ENCODE peak calls at places on chromosomes 12 and 14, in six cellular contexts. Q is GM23338, L is adrenal gland, A is lower lobe of right lung, Y is left lung, M is tibial artery. K is an unnamed sample.

GRCh38 chr14:63011609-63012008 is 33.6 kb downstream of the KCNH5 start:
- DNase-seq in Q (no peak), L (no peak), A (no peak), Y (no peak), M (no peak), K (peak; percentile 72)

GRCh38 chr14:103521438-103521961 is 1.1 kb downstream of the CKB start:
- DNase-seq in Q (no peak), L (no peak), A (peak; percentile 71), Y (no peak), M (no peak), K (peak; percentile 51)

GRCh38 chr14:33916663-33917565 is 34.0 kb downstream of the EGLN3 start:
- DNase-seq in Q (no peak), L (no peak), A (no peak), Y (no peak), M (no peak), K (no peak)

GRCh38 chr12:71780207-71780822 is 25.7 kb downstream of the RAB21 start:
- DNase-seq in Q (peak; percentile 73), L (peak; percentile 42), A (no peak), Y (no peak), M (no peak), K (peak; percentile 77)

GRCh38 chr14:77458249-77458950 is 507 bp downstream of the AHSA1 start:
- DNase-seq in Q (peak; percentile 65), L (peak; percentile 61), A (peak; percentile 50), Y (no peak), M (no peak), K (peak; percentile 26)

GRCh38 chr14:50399251-50400032 is 2.8 kb upstream of the CDKL1 start:
- DNase-seq in Q (no peak), L (no peak), A (no peak), Y (no peak), M (peak; percentile 55), K (peak; percentile 56)

GRCh38 chr14:105525861-105526780 is at the start of gene TMEM121:
- DNase-seq in Q (peak; percentile 68), L (no peak), A (no peak), Y (peak; percentile 78), M (no peak), K (peak; percentile 20)

GRCh38 chr12:24913130-24913529 is 35.8 kb downstream of the BCAT1 start:
- DNase-seq in Q (no peak), L (no peak), A (no peak), Y (no peak), M (no peak), K (no peak)

GRCh38 chr12:49823951-49824350 is 4.3 kb downstream of the NCKAP5L start:
- DNase-seq in Q (no peak), L (peak; percentile 45), A (no peak), Y (no peak), M (no peak), K (no peak)

GRCh38 chr14:75884198-75884611 is 97.6 kb downstream of the TGFB3 start:
- DNase-seq in Q (peak; percentile 51), L (no peak), A (no peak), Y (no peak), M (no peak), K (peak; percentile 30)

GRCh38 chr12:59004466-59004865 is 84.2 kb upstream of the LRIG3 start:
- DNase-seq in Q (no peak), L (no peak), A (no peak), Y (no peak), M (no peak), K (no peak)

GRCh38 chr12:89244536-89244935 is 107.8 kb downstream of the DUSP6 start:
- DNase-seq in Q (no peak), L (no peak), A (no peak), Y (no peak), M (no peak), K (peak; percentile 86)

GRCh38 chr14:76829650-76830421 is 3.6 kb downstream of the LRRC74A start:
- DNase-seq in Q (no peak), L (no peak), A (no peak), Y (no peak), M (no peak), K (no peak)

GRCh38 chr12:77213316-77213715 is 147.9 kb upstream of the E2F7 start:
- DNase-seq in Q (no peak), L (peak; percentile 22), A (no peak), Y (no peak), M (no peak), K (peak; percentile 56)

GRCh38 chr12:109440851-109441490 is 36.1 kb downstream of the KCTD10 start:
- DNase-seq in Q (peak; percentile 56), L (no peak), A (no peak), Y (no peak), M (no peak), K (no peak)

GRCh38 chr14:75610839-75611238 is 32.4 kb downstream of the FLVCR2 start:
- DNase-seq in Q (no peak), L (peak; percentile 66), A (no peak), Y (no peak), M (no peak), K (no peak)

GRCh38 chr14:88346048-88346639 is 23.1 kb upstream of the KCNK10 start:
- DNase-seq in Q (no peak), L (no peak), A (no peak), Y (no peak), M (no peak), K (no peak)

GRCh38 chr12:75825686-75826085 is 205.9 kb downstream of the PHLDA1 start:
- DNase-seq in Q (no peak), L (no peak), A (no peak), Y (no peak), M (no peak), K (peak; percentile 28)

GRCh38 chr14:61780125-61780524 is 17.9 kb downstream of the SNAPC1 start:
- DNase-seq in Q (no peak), L (no peak), A (no peak), Y (no peak), M (no peak), K (no peak)

GRCh38 chr12:102406033-102406584 is 74.3 kb downstream of the IGF1 start:
- DNase-seq in Q (no peak), L (peak; percentile 27), A (peak; percentile 51), Y (no peak), M (peak; percentile 47), K (peak; percentile 81)

GRCh38 chr14:95421741-95422140 is 94.7 kb downstream of the SYNE3 start:
- DNase-seq in Q (no peak), L (no peak), A (no peak), Y (no peak), M (peak; percentile 8), K (no peak)

GRCh38 chr12:84912191-84913142 is at the start of gene SLC6A15:
- DNase-seq in Q (peak; percentile 87), L (no peak), A (peak; percentile 55), Y (peak; percentile 82), M (peak; percentile 45), K (peak; percentile 88)

GRCh38 chr14:61179776-61180398 is 101.3 kb downstream of the TMEM30B start:
- DNase-seq in Q (no peak), L (no peak), A (no peak), Y (no peak), M (no peak), K (no peak)

GRCh38 chr12:129331356-129332085 is 478.2 kb downstream of the GLT1D1 start:
- DNase-seq in Q (no peak), L (no peak), A (no peak), Y (no peak), M (no peak), K (no peak)

GRCh38 chr12:125393569-125393968 is 328.3 kb downstream of the AACS start:
- DNase-seq in Q (no peak), L (no peak), A (no peak), Y (no peak), M (no peak), K (no peak)

GRCh38 chr12:100348657-100349454 is 8.0 kb upstream of the SLC17A8 start:
- DNase-seq in Q (peak; percentile 75), L (no peak), A (no peak), Y (no peak), M (no peak), K (peak; percentile 42)

GRCh38 chr12:120722784-120723183 is 2.8 kb upstream of the ACADS start:
- DNase-seq in Q (no peak), L (no peak), A (no peak), Y (no peak), M (no peak), K (no peak)

GRCh38 chr14:93683241-93683640 is 105.0 kb downstream of the PRIMA1 start:
- DNase-seq in Q (peak; percentile 79), L (no peak), A (no peak), Y (no peak), M (no peak), K (peak; percentile 70)

GRCh38 chr12:2719405-2719804 is 75.4 kb upstream of the FKBP4 start:
- DNase-seq in Q (no peak), L (no peak), A (no peak), Y (no peak), M (no peak), K (peak; percentile 46)

GRCh38 chr14:67964391-67964812 is 144.8 kb downstream of the RAD51B start:
- DNase-seq in Q (no peak), L (no peak), A (no peak), Y (no peak), M (no peak), K (no peak)

GRCh38 chr12:110582286-110583136 is 607 bp downstream of the PPTC7 start:
- DNase-seq in Q (peak; percentile 55), L (peak; percentile 71), A (peak; percentile 85), Y (peak; percentile 95), M (peak; percentile 67), K (peak; percentile 63)

GRCh38 chr12:70154960-70155589 is 88.2 kb upstream of the CNOT2 start:
- DNase-seq in Q (peak; percentile 69), L (no peak), A (no peak), Y (no peak), M (no peak), K (peak; percentile 33)
- TF ChIP-seq CTCF in Q (no peak), L (no peak), A (no peak), Y (no peak), M (no peak), K (no peak)

GRCh38 chr14:74504874-74505617 is 11.5 kb downstream of the ISCA2 start:
- DNase-seq in Q (no peak), L (peak; percentile 10), A (no peak), Y (no peak), M (peak; percentile 17), K (no peak)
- H3K27ac ChIP-seq in Q (no peak overlapping the region), L (no peak overlapping the region), A (no peak overlapping the region), Y (no peak overlapping the region), M (no peak overlapping the region), K (no peak overlapping the region)

DNA sequence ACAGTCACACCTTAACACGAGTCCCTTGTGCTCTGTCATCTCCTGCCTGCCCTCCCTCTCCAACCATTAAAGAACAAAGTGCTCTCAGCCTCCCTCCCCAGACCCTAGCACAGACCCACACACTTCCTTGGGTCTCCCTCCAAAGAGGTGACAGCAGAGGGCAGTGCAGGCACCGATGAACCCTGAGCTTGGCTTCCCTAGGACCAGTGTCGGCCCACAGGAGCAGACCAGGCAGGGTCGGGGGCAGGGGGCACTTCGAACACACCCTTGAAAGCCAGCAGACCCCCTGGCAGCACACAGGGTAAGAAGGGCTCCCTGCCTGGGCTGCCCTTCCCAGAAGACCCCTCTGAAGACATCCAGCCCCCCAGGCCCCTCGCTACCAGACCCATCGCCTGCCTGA is 7.0 kb downstream of the CDK2AP1 start:
- DNase-seq in Q (peak; percentile 74), L (no peak), A (no peak), Y (no peak), M (no peak), K (no peak)
- TF ChIP-seq CTCF in Q (peak; percentile 83), L (no peak), A (no peak), Y (no peak), M (no peak), K (peak; percentile 26)

DNA sequence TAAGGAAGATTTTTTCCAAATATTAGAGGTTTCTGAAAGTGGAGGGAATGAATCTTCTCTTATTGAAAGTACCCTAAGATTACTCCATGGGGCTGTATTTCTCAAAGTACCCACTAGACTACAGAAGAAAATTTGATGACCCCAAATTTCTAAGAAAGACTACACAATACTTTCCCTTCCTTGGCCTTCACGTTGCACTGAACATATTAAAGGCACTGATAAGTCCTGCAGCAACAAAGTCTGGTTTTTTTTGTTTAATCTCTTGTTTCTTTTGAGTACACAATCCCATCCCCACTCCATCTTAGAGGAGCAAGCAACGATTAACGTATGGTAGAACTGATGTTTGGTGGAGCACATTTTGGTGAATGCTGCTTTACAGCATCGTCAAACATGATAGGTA is 70.1 kb downstream of the SRRM4 start:
- DNase-seq in Q (no peak), L (no peak), A (no peak), Y (no peak), M (no peak), K (no peak)
- H3K27ac ChIP-seq in Q (no peak overlapping the region), L (no peak overlapping the region), A (no peak overlapping the region), Y (no peak overlapping the region), M (no peak overlapping the region), K (no peak overlapping the region)